ENCODE peak calls at places on chromosomes 5 and 9, in ten cellular contexts. R is GM23338, Y is ovary, G is tibial artery, L is uterus, A is adrenal gland, Z is GM12878, X is esophagus squamous epithelium, O is spleen, E is AG04450. V is an unnamed sample.

GRCh38 chr5:10999714-11000113 is 238.7 kb upstream of the DAP start:
- DNase-seq in X (no peak), L (no peak), E (no peak), A (no peak), R (no peak), Y (no peak), G (no peak), Z (no peak), O (no peak), V (no peak)

GRCh38 chr5:95731571-95732554 is 727 bp downstream of the RHOBTB3 start:
- DNase-seq in G (peak), Y (peak), A (peak), R (peak), O (peak), Z (no peak), X (no peak), E (no peak), L (peak), V (peak)

GRCh38 chr9:28234899-28235277 is 661.6 kb upstream of the C9orf72 start:
- DNase-seq in G (no peak), R (no peak), Y (no peak), E (no peak), A (no peak), L (no peak), O (no peak), X (no peak), Z (no peak), V (no peak)

GRCh38 chr9:133786936-133787748 is 49.0 kb upstream of the SARDH start:
- DNase-seq in Y (no peak), A (no peak), R (no peak), G (no peak), O (no peak), X (no peak), L (no peak), E (no peak), Z (no peak), V (no peak)

GRCh38 chr5:142403583-142403982 is 78.8 kb upstream of the SPRY4 start:
- DNase-seq in Z (no peak), A (no peak), X (no peak), G (no peak), Y (no peak), E (no peak), R (peak), O (no peak), L (no peak), V (no peak)

GRCh38 chr5:147369742-147370374 is 135.0 kb downstream of the STK32A start:
- DNase-seq in E (no peak), A (no peak), Y (no peak), X (no peak), Z (no peak), L (no peak), R (peak), O (no peak), G (no peak), V (no peak)

GRCh38 chr5:43296835-43297234 is 16.4 kb downstream of the HMGCS1 start:
- DNase-seq in A (no peak), Z (no peak), O (no peak), R (no peak), E (no peak), L (no peak), X (no peak), G (no peak), Y (no peak), V (no peak)

GRCh38 chr5:86971034-86971511 is 296.6 kb upstream of the RASA1 start:
- DNase-seq in G (no peak), Y (no peak), Z (no peak), E (no peak), X (no peak), R (peak), O (no peak), L (no peak), A (peak), V (no peak)

GRCh38 chr5:572398-573019 is 39.6 kb upstream of the CEP72 start:
- DNase-seq in Y (no peak), Z (no peak), A (no peak), L (no peak), E (no peak), G (no peak), X (no peak), R (no peak), O (no peak), V (no peak)

GRCh38 chr9:137437691-137438590 is 3.2 kb downstream of the ENTPD8 start:
- DNase-seq in R (no peak), Y (no peak), E (no peak), O (peak), Z (no peak), X (no peak), G (no peak), L (no peak), A (no peak), V (peak)

GRCh38 chr9:86765736-86766410 is 181.4 kb downstream of the GAS1 start:
- DNase-seq in A (no peak), R (no peak), Y (no peak), E (no peak), O (no peak), L (no peak), Z (no peak), X (no peak), G (no peak), V (no peak)

GRCh38 chr9:124802426-124802825 is 25.5 kb downstream of the OLFML2A start:
- DNase-seq in Y (no peak), X (no peak), Z (no peak), O (no peak), L (no peak), E (no peak), R (no peak), A (no peak), G (no peak), V (no peak)

GRCh38 chr9:127904518-127904887 is 5.1 kb upstream of the ST6GALNAC6 start:
- DNase-seq in L (peak), O (peak), E (no peak), G (no peak), X (no peak), A (no peak), R (peak), Y (peak), Z (no peak), V (peak)

GRCh38 chr9:124479947-124480620 is 27.1 kb downstream of the NR5A1 start:
- DNase-seq in R (no peak), A (no peak), Z (no peak), X (no peak), O (no peak), G (no peak), L (no peak), E (no peak), Y (no peak), V (no peak)

GRCh38 chr5:74186351-74187315 is 453.9 kb downstream of the ENC1 start:
- DNase-seq in X (no peak), E (no peak), A (no peak), O (no peak), Z (no peak), L (no peak), Y (no peak), R (no peak), G (no peak), V (no peak)

GRCh38 chr9:125492719-125493118 is 214.3 kb downstream of the MAPKAP1 start:
- DNase-seq in A (no peak), O (no peak), R (no peak), Z (no peak), E (no peak), X (no peak), G (no peak), Y (no peak), L (no peak), V (no peak)

GRCh38 chr9:129333961-129334743 is 156.1 kb upstream of the IER5L start:
- DNase-seq in Y (peak), G (peak), O (peak), R (peak), E (peak), A (peak), X (peak), Z (no peak), L (peak), V (peak)

GRCh38 chr9:95666096-95666784 is 149.5 kb upstream of the PTCH1 start:
- DNase-seq in A (no peak), O (no peak), R (peak), Y (no peak), G (no peak), X (no peak), E (no peak), L (no peak), Z (no peak), V (no peak)

GRCh38 chr5:107271682-107272350 is 398.9 kb downstream of the EFNA5 start:
- DNase-seq in O (no peak), G (no peak), Z (no peak), A (no peak), X (no peak), L (no peak), E (no peak), Y (no peak), R (no peak), V (no peak)

GRCh38 chr9:76817489-76817888 is 53.3 kb downstream of the PCA3 start:
- DNase-seq in L (no peak), A (peak), Y (no peak), R (no peak), X (no peak), O (no peak), G (no peak), Z (no peak), E (peak), V (no peak)

GRCh38 chr5:9582406-9582805 is 36.5 kb upstream of the SEMA5A start:
- DNase-seq in O (no peak), L (no peak), X (no peak), G (no peak), Z (no peak), Y (no peak), R (no peak), A (no peak), E (no peak), V (no peak)

GRCh38 chr9:30039712-30040111 is 2344.7 kb upstream of the ACO1 start:
- DNase-seq in E (no peak), L (no peak), O (no peak), Y (no peak), Z (no peak), X (no peak), R (peak), G (no peak), A (no peak), V (no peak)

GRCh38 chr9:134624119-134624826 is 17.3 kb upstream of the COL5A1 start:
- DNase-seq in Y (peak), Z (no peak), X (no peak), A (no peak), E (no peak), O (peak), L (peak), G (peak), R (no peak), V (peak)

GRCh38 chr5:59391576-59391975 is 501.9 kb downstream of the PDE4D start:
- DNase-seq in A (no peak), X (no peak), L (no peak), E (no peak), Z (no peak), G (no peak), O (no peak), Y (no peak), R (no peak), V (no peak)

GRCh38 chr9:8856686-8857329 is 1057.2 kb upstream of the DMAC1 start:
- DNase-seq in A (no peak), X (no peak), O (no peak), L (no peak), Y (no peak), Z (no peak), R (peak), G (no peak), E (no peak), V (no peak)

GRCh38 chr5:180345781-180346180 is 7.4 kb downstream of the GFPT2 start:
- DNase-seq in L (no peak), A (no peak), G (no peak), Y (no peak), R (no peak), E (no peak), Z (no peak), X (no peak), O (no peak), V (no peak)

GRCh38 chr5:132510076-132510475 is 19.5 kb upstream of the IRF1 start:
- DNase-seq in Z (no peak), R (no peak), O (no peak), E (peak), Y (no peak), G (no peak), X (no peak), L (no peak), A (no peak), V (no peak)

GRCh38 chr9:126984969-126985368 is 70.4 kb downstream of the RALGPS1 start:
- DNase-seq in Z (no peak), R (no peak), G (no peak), Y (no peak), O (no peak), X (no peak), L (no peak), A (peak), E (no peak), V (no peak)

GRCh38 chr5:40904205-40904993 is 4.9 kb upstream of the C7 start:
- DNase-seq in O (no peak), G (peak), X (no peak), R (peak), E (peak), L (peak), A (peak), Y (peak), Z (peak), V (no peak)

GRCh38 chr9:79220666-79221065 is 351.1 kb upstream of the TLE4 start:
- DNase-seq in O (no peak), A (no peak), R (no peak), X (no peak), E (no peak), L (no peak), G (no peak), Z (no peak), Y (no peak), V (no peak)

GRCh38 chr9:100774326-100774725 is 196.4 kb downstream of the CAVIN4 start:
- DNase-seq in G (no peak), O (no peak), L (no peak), A (no peak), R (peak), X (no peak), E (no peak), Z (no peak), Y (no peak), V (no peak)

GRCh38 chr9:15400281-15400941 is 22.3 kb upstream of the SNAPC3 start:
- DNase-seq in A (no peak), L (no peak), X (no peak), R (no peak), E (no peak), O (no peak), G (no peak), Y (no peak), Z (no peak), V (no peak)

GRCh38 chr5:75306746-75307145 is 30.3 kb upstream of the HMGCR start:
- DNase-seq in L (no peak), X (no peak), O (no peak), Y (no peak), E (no peak), Z (no peak), A (peak), R (no peak), G (no peak), V (no peak)

GRCh38 chr5:135993894-135994514 is 34.8 kb upstream of the TGFBI start:
- DNase-seq in Y (peak), E (peak), X (no peak), L (peak), R (no peak), G (no peak), O (no peak), A (no peak), Z (no peak), V (no peak)

GRCh38 chr5:132496631-132497487 is 6.3 kb upstream of the IRF1 start:
- DNase-seq in E (peak), R (peak), L (peak), X (peak), O (peak), G (peak), A (peak), Y (peak), Z (no peak), V (peak)

GRCh38 chr9:70340572-70340971 is 73.9 kb downstream of the KLF9 start:
- DNase-seq in X (no peak), O (no peak), E (no peak), A (no peak), L (no peak), Z (no peak), Y (no peak), G (no peak), R (peak), V (no peak)

GRCh38 chr5:58868931-58869330 is 286.1 kb downstream of the RAB3C start:
- DNase-seq in E (no peak), L (no peak), A (no peak), Y (no peak), Z (no peak), O (no peak), G (no peak), R (no peak), X (no peak), V (no peak)

GRCh38 chr9:135890896-135891631 is 16.3 kb downstream of the CAMSAP1 start:
- DNase-seq in L (no peak), A (no peak), R (no peak), O (no peak), Y (no peak), G (no peak), Z (no peak), E (no peak), X (no peak), V (no peak)
- H3K27ac ChIP-seq in L (no peak), A (no peak), R (peak), O (no peak), Y (no peak), G (no peak), Z (no peak), E (no peak), X (peak), V (no peak)

DNA sequence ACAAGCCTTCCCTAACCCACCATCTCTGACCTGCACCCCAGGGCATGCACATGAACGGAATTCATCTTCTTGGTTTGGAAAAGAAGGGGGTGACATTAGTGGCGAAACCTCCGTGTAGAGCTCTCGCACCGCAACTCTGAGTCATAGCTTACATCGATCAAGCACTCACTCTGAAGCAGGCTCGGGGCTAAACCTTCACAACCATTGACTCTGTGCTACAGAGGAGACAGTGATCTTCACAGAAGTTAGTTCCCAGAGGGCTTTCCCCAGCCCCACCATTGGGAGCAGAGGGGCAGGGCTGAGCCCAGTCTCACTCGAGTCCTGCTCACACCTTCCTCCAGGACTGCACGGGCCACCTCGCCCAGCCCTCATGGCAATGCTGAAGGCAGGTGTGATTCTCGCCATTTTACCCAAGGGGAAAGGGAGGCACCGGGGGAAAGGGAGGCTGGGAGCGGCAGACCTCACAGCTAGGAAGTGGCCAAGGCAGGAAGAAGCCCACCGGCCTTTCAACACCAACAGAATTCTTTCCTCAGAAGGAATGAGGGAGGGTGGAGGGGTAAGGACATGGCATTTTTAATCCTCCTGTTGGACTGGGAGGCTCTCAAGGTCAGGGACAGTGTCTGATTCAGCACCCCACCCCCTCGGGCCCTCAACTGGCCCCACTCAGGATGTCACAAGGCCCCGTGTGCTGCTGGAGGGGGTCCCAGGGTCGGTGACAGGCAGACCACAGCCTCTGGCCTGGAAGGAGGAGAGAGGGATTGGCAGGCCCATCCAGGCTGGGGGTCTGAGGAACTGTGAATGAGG is 25.9 kb upstream of the IL17B start:
- DNase-seq in G (no peak), Z (no peak), R (no peak), O (no peak), L (peak), Y (no peak), X (no peak), E (no peak), A (no peak), V (no peak)
- TF ChIP-seq CTCF in G (no peak), Z (no peak), R (no peak), O (no peak), L (no peak), Y (no peak), X (no peak), E (peak), A (no peak), V (no peak)

GRCh38 chr5:76471994-76472337 is 68.9 kb downstream of the IQGAP2 start:
- DNase-seq in Z (no peak), E (no peak), A (no peak), Y (no peak), O (no peak), L (no peak), G (no peak), R (no peak), X (no peak), V (no peak)

GRCh38 chr5:76470978-76471377 is 67.9 kb downstream of the IQGAP2 start:
- DNase-seq in G (no peak), R (no peak), L (no peak), X (no peak), Y (no peak), E (no peak), A (no peak), Z (no peak), O (no peak), V (no peak)

GRCh38 chr5:76468625-76469410 is 65.7 kb downstream of the IQGAP2 start:
- DNase-seq in A (no peak), Z (no peak), L (no peak), X (no peak), Y (no peak), O (no peak), R (no peak), E (no peak), G (no peak), V (no peak)

GRCh38 chr5:76467221-76467620 is 64.1 kb downstream of the IQGAP2 start:
- DNase-seq in X (no peak), E (no peak), O (no peak), L (no peak), G (no peak), A (no peak), Y (no peak), R (no peak), Z (no peak), V (no peak)

GRCh38 chr5:76469656-76470290 is 66.7 kb downstream of the IQGAP2 start:
- DNase-seq in E (no peak), Y (no peak), L (no peak), X (no peak), Z (no peak), A (no peak), R (no peak), O (no peak), G (no peak), V (no peak)
- H3K4me3 ChIP-seq in E (no peak), Y (no peak), L (no peak), X (no peak), Z (no peak), A (no peak), R (no peak), O (no peak), G (no peak), V (no peak)

GRCh38 chr5:134566741-134567221 is 41.3 kb downstream of the JADE2 start:
- DNase-seq in L (no peak), G (no peak), Y (no peak), A (no peak), R (no peak), O (no peak), X (no peak), E (no peak), Z (no peak), V (no peak)
- H3K27ac ChIP-seq in L (no peak), G (no peak), Y (no peak), A (peak), R (no peak), O (no peak), X (no peak), E (no peak), Z (no peak), V (peak)

DNA sequence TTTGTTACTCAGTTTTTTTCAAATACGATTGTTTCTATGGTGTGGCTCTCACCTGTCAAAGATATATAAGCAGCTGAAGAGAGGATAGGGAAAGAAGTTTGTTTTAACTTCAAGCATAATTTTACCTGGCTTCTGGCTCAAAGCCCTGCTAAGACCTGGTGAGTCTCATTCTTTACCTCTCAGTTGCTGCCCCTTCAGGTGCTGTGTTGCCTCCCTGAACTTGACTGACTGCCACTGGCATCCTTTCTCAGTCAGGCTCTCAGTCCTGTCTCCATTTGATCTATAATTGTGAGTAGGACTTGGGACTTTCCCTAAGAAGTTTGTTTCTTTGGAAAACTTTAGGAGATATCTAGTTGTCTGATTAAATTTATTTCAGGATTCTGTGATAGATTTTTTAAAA is 249.6 kb downstream of the IZUMO3 start:
- DNase-seq in A (no peak), R (no peak), X (no peak), L (no peak), G (no peak), Y (no peak), Z (no peak), E (no peak), O (no peak), V (no peak)
- TF ChIP-seq CTCF in A (no peak), R (no peak), X (no peak), L (no peak), G (no peak), Y (no peak), Z (no peak), E (no peak), O (no peak), V (no peak)

GRCh38 chr5:77777911-77778310 is 1.8 kb upstream of the TBCA start:
- DNase-seq in X (no peak), G (no peak), Z (no peak), O (no peak), A (no peak), E (no peak), R (no peak), L (no peak), Y (no peak), V (no peak)

GRCh38 chr5:77777281-77777892 is 1.2 kb upstream of the TBCA start:
- DNase-seq in Y (no peak), R (no peak), G (no peak), L (no peak), E (no peak), Z (no peak), O (no peak), X (no peak), A (peak), V (no peak)

GRCh38 chr5:77774981-77775772 is 962 bp downstream of the TBCA start:
- DNase-seq in A (peak), O (no peak), G (no peak), Y (no peak), L (no peak), E (peak), X (no peak), R (peak), Z (no peak), V (no peak)

GRCh38 chr5:77776606-77777206 is 567 bp upstream of the TBCA start:
- DNase-seq in E (peak), Y (no peak), L (no peak), R (no peak), X (no peak), G (no peak), Z (no peak), O (no peak), A (no peak), V (no peak)

GRCh38 chr5:77775773-77776605 is at the start of gene TBCA:
- DNase-seq in G (peak), X (peak), R (peak), A (peak), E (peak), Z (peak), L (peak), O (peak), Y (peak), V (peak)
- H3K4me3 ChIP-seq in G (peak), X (peak), R (peak), A (peak), E (peak), Z (peak), L (peak), O (peak), Y (peak), V (peak)